ENCODE peak calls at places on chromosomes 11 and 22, in four cellular contexts. One of them, this sample, is unnamed.

GRCh38 chr11:31819533-31820437 is 8.7 kb upstream of the PAX6 start:
- DNase-seq in lower leg skin: peak
- DNase-seq in mammary epithelial cell: no peak
- DNase-seq in H1: no peak
- DNase-seq in this sample: no peak

GRCh38 chr11:19868281-19868821 is 155.7 kb downstream of the NAV2 start:
- DNase-seq in lower leg skin: no peak
- DNase-seq in mammary epithelial cell: peak
- DNase-seq in H1: no peak
- DNase-seq in this sample: no peak

GRCh38 chr11:86558219-86558618 is 114.2 kb downstream of the ME3 start:
- DNase-seq in lower leg skin: no peak
- DNase-seq in mammary epithelial cell: peak
- DNase-seq in H1: no peak
- DNase-seq in this sample: no peak

GRCh38 chr11:78072455-78072854 is 7.2 kb downstream of the NDUFC2 start:
- DNase-seq in lower leg skin: no peak
- DNase-seq in mammary epithelial cell: no peak
- DNase-seq in H1: no peak
- DNase-seq in this sample: no peak

GRCh38 chr11:9616858-9617257 is 43.4 kb downstream of the WEE1 start:
- DNase-seq in lower leg skin: peak
- DNase-seq in mammary epithelial cell: no peak
- DNase-seq in H1: no peak
- DNase-seq in this sample: no peak

GRCh38 chr11:123434262-123434661 is 4.2 kb downstream of the GRAMD1B start:
- DNase-seq in lower leg skin: peak
- DNase-seq in mammary epithelial cell: no peak
- DNase-seq in H1: no peak
- DNase-seq in this sample: no peak

GRCh38 chr11:26842883-26843282 is 121.0 kb upstream of the SLC5A12 start:
- DNase-seq in lower leg skin: no peak
- DNase-seq in mammary epithelial cell: no peak
- DNase-seq in H1: no peak
- DNase-seq in this sample: no peak

GRCh38 chr11:104876324-104876723 is 21.9 kb downstream of the CASP12 start:
- DNase-seq in lower leg skin: no peak
- DNase-seq in mammary epithelial cell: no peak
- DNase-seq in H1: no peak
- DNase-seq in this sample: no peak

GRCh38 chr11:23539556-23539955 is 679.3 kb upstream of the CCDC179 start:
- DNase-seq in lower leg skin: no peak
- DNase-seq in mammary epithelial cell: no peak
- DNase-seq in H1: no peak
- DNase-seq in this sample: no peak

DNA sequence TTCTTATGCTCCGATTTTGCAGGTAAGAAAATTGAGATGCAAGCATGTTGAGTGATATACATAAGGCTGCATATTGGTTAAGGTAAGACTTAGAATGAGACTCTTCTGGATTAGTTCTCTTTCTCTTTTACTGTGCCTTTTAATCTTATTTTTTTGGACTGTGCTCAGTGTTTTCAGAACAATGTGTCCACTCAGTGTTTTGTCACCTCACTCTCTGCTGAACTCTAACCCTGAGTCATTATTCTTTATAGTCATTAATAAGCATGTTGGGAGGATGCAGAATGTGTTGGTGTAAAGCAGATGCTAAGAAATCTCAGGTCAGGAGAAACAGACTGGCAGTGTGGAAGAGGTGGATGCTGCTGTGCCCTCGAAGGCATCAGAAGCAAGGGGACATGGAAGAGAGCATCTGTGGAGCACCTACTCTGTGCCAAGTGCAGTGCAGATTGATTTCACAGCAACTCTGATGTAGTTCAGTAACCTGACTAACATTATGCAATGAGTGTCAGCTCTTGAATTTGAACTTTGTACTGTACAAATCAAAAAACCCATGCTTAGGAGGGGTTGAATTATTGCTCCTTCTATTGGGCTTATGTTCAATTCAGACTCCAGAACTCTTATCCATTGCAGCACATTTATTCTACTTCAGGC is 80.7 kb upstream of the LARGE1 start:
- DNase-seq in lower leg skin: no peak
- DNase-seq in mammary epithelial cell: no peak
- DNase-seq in H1: no peak
- DNase-seq in this sample: no peak
- H3K4me3 ChIP-seq in lower leg skin: no peak
- H3K4me3 ChIP-seq in mammary epithelial cell: no peak
- H3K4me3 ChIP-seq in H1: no peak
- H3K4me3 ChIP-seq in this sample: no peak

GRCh38 chr11:117188620-117189081 is 10.1 kb downstream of the SIDT2 start:
- DNase-seq in lower leg skin: peak
- DNase-seq in mammary epithelial cell: no peak
- DNase-seq in H1: no peak
- DNase-seq in this sample: peak

GRCh38 chr11:117187428-117187798 is 8.9 kb downstream of the SIDT2 start:
- DNase-seq in lower leg skin: peak
- DNase-seq in mammary epithelial cell: no peak
- DNase-seq in H1: no peak
- DNase-seq in this sample: no peak

GRCh38 chr11:117187799-117188481 is 9.4 kb downstream of the SIDT2 start:
- DNase-seq in lower leg skin: peak
- DNase-seq in mammary epithelial cell: no peak
- DNase-seq in H1: no peak
- DNase-seq in this sample: peak

GRCh38 chr11:117189941-117190544 is 9.1 kb upstream of the TAGLN start:
- DNase-seq in lower leg skin: peak
- DNase-seq in mammary epithelial cell: no peak
- DNase-seq in H1: no peak
- DNase-seq in this sample: peak

DNA sequence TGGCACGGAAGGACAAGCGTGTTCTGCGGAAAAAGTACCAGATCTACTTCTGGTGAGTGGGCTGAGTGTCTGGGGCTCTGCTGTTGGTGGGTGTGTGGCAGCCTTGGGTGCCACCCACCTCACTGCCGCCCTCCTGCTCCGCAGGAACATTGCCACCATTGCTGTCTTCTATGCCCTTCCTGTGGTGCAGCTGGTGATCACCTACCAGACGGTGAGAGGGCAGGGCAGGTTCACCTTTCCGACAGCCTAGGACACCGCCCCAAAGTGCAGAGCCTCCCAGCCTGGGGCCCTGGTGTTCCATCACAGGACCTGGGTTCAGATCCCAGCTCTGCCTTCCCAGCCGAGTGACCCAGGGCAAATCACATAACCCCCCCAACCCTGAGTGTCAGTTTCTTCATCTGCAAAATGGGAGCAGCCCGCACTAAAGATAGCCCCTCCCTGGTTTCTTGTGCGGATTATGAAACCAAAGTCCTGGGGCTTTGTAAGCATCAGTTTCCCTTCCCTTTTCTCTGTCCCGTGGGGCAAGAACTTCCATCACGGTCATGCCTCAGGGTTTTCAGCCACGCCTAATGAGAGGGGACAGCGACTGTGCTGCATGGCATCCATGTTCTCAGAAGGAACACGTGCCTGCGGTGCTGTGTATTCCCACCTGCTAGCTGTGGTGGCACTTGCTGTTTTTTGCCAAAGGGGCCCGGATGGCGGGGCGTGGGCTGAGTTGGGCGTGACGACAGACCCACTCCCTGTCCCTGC is 9.8 kb upstream of the TAGLN start:
- DNase-seq in lower leg skin: peak
- DNase-seq in mammary epithelial cell: no peak
- DNase-seq in H1: no peak
- DNase-seq in this sample: peak
- H3K4me3 ChIP-seq in lower leg skin: no peak
- H3K4me3 ChIP-seq in mammary epithelial cell: no peak
- H3K4me3 ChIP-seq in H1: no peak
- H3K4me3 ChIP-seq in this sample: no peak

GRCh38 chr11:46916251-46916650 is 2.1 kb downstream of the LRP4 start:
- DNase-seq in lower leg skin: no peak
- DNase-seq in mammary epithelial cell: no peak
- DNase-seq in H1: no peak
- DNase-seq in this sample: no peak
- H3K4me3 ChIP-seq in lower leg skin: no peak
- H3K4me3 ChIP-seq in mammary epithelial cell: peak
- H3K4me3 ChIP-seq in H1: peak
- H3K4me3 ChIP-seq in this sample: peak

DNA sequence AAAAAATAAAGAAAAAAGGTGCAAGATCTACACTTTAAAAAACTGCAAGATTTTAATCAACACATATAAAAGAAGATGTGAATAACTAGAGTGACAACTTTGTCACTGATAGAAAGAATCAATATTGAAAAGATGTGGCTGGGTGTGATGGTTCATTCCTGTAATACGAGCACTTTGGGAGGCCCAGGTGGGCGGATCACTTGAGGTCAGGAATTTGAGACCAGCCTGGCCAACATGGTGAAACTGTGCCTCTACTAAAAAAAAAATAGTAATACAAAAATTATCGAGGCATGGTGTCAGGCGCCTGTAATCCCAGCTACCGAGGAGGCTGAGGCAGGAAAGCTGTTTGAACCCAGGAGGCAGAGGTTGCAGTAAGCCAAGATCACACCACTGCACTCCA is 21.0 kb upstream of the FBLN1 start:
- DNase-seq in lower leg skin: no peak
- DNase-seq in mammary epithelial cell: no peak
- DNase-seq in H1: no peak
- DNase-seq in this sample: no peak
- H3K4me3 ChIP-seq in lower leg skin: no peak
- H3K4me3 ChIP-seq in mammary epithelial cell: no peak
- H3K4me3 ChIP-seq in H1: no peak
- H3K4me3 ChIP-seq in this sample: no peak

GRCh38 chr11:7019500-7020182 is 505 bp downstream of the ZNF214 start:
- DNase-seq in lower leg skin: no peak
- DNase-seq in mammary epithelial cell: peak
- DNase-seq in H1: no peak
- DNase-seq in this sample: peak
- H3K4me3 ChIP-seq in lower leg skin: peak
- H3K4me3 ChIP-seq in mammary epithelial cell: peak
- H3K4me3 ChIP-seq in H1: peak
- H3K4me3 ChIP-seq in this sample: peak

DNA sequence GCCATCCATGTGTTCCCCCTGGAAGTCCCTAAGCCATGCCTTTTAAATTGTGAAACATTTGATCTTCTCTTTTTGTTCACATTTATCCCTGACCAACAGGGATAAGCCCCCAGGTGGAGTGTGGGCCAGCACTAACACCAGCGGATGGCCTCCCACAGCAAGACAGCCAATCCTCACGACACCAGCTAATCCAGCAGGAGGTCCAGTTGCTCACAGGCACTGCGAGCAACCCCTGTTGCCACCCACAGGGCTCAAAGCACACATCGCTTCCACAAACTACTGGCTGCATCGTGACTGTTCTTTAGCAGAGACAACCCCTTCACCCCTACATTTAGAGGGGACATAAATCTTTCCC is 2.0 kb downstream of the PCSK7 start:
- DNase-seq in lower leg skin: peak
- DNase-seq in mammary epithelial cell: no peak
- DNase-seq in H1: no peak
- DNase-seq in this sample: no peak
- H3K4me3 ChIP-seq in lower leg skin: no peak
- H3K4me3 ChIP-seq in mammary epithelial cell: no peak
- H3K4me3 ChIP-seq in H1: no peak
- H3K4me3 ChIP-seq in this sample: no peak

DNA sequence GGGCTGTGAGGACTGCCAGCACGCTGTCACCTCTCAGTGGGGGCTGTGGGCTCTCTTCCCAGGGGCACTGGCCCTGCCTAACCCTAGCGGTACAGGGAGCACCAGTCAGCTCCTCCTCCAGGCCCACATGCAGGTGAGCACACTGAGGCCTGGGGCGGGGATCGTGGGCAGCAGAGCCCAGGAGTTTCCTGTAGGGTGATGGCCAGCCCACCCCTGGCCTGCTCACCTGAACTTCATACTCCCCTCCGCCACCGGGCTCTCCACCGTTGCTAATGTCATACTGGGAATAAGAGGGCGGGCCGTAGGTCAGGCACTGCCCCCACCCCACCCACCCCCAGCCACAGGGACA is 10.0 kb upstream of the TREH start:
- DNase-seq in lower leg skin: no peak
- DNase-seq in mammary epithelial cell: no peak
- DNase-seq in H1: peak
- DNase-seq in this sample: peak
- H3K4me3 ChIP-seq in lower leg skin: no peak
- H3K4me3 ChIP-seq in mammary epithelial cell: no peak
- H3K4me3 ChIP-seq in H1: no peak
- H3K4me3 ChIP-seq in this sample: no peak

This sample was measured in uterus.